ENCODE peak calls at places on chromosomes 6 and 20, in ten cellular contexts. K, Q, A, X, R, Y, W, J, H and D are unnamed samples.
A peak's percentile ranks its signal among the peaks of the same experiment; 100 is the strongest.

GRCh38 chr20:5741089-5741488 is 9.1 kb upstream of the SHLD1 start:
- DNase-seq in Y (no peak), K (no peak), R (no peak), A (no peak), H (no peak), Q (no peak), J (no peak), W (peak; percentile 76), X (peak; percentile 58), D (no peak)

GRCh38 chr20:53513489-53514298 is 79.9 kb downstream of the ZNF217 start:
- DNase-seq in Q (no peak), A (no peak), R (no peak), W (no peak), Y (no peak), J (no peak), K (no peak), X (no peak), H (no peak), D (no peak)

GRCh38 chr6:105469951-105470350 is 67.1 kb upstream of the PREP start:
- DNase-seq in Q (no peak), K (no peak), X (no peak), W (no peak), J (no peak), H (no peak), Y (no peak), R (no peak), A (no peak), D (no peak)

GRCh38 chr20:33401042-33401921 is at the start of gene CDK5RAP1:
- DNase-seq in H (peak; percentile 90), R (peak; percentile 86), J (peak; percentile 89), Y (peak; percentile 84), W (peak; percentile 93), Q (peak; percentile 95), A (peak; percentile 87), X (peak; percentile 87), K (peak; percentile 90), D (peak; percentile 87)

GRCh38 chr6:38570750-38571149 is 69.0 kb downstream of the BTBD9 start:
- DNase-seq in K (no peak), X (no peak), Y (no peak), R (no peak), J (no peak), W (peak; percentile 40), A (no peak), Q (no peak), H (peak; percentile 58), D (no peak)

GRCh38 chr6:106216527-106216926 is 109.0 kb downstream of the ATG5 start:
- DNase-seq in Q (no peak), X (no peak), J (no peak), R (no peak), A (no peak), H (no peak), W (no peak), Y (no peak), K (no peak), D (no peak)

GRCh38 chr6:27059621-27060425 is 187.7 kb upstream of the PRSS16 start:
- DNase-seq in Y (no peak), X (no peak), W (peak; percentile 20), J (no peak), K (no peak), A (no peak), Q (no peak), H (no peak), R (no peak), D (no peak)

GRCh38 chr6:125120054-125120590 is 33.5 kb upstream of the TPD52L1 start:
- DNase-seq in Y (no peak), J (no peak), Q (no peak), H (no peak), W (no peak), K (no peak), X (no peak), A (no peak), R (no peak), D (no peak)

GRCh38 chr20:63315240-63315981 is 22.4 kb downstream of the COL20A1 start:
- DNase-seq in Y (no peak), X (no peak), H (no peak), Q (peak; percentile 83), J (no peak), K (peak; percentile 30), W (no peak), R (no peak), A (no peak), D (no peak)

GRCh38 chr20:62795023-62795761 is 1.1 kb upstream of the MRGBP start:
- DNase-seq in Y (peak; percentile 42), J (no peak), R (peak; percentile 77), A (peak; percentile 20), X (peak; percentile 65), Q (peak; percentile 93), W (peak; percentile 49), H (peak; percentile 66), K (peak; percentile 67), D (peak; percentile 76)

GRCh38 chr6:100088009-100088408 is 94.0 kb upstream of the MCHR2 start:
- DNase-seq in H (no peak), Q (no peak), W (peak; percentile 73), A (no peak), K (no peak), X (no peak), R (no peak), J (no peak), Y (no peak), D (no peak)

GRCh38 chr6:45991189-45991588 is 24.5 kb downstream of the CLIC5 start:
- DNase-seq in W (no peak), J (no peak), R (no peak), X (no peak), K (no peak), Y (no peak), H (no peak), Q (no peak), A (no peak), D (peak; percentile 56)

GRCh38 chr6:12343440-12344162 is 53.4 kb downstream of the EDN1 start:
- DNase-seq in R (no peak), A (peak; percentile 69), H (peak; percentile 18), Q (no peak), W (peak; percentile 44), Y (no peak), J (no peak), X (no peak), K (no peak), D (no peak)

DNA sequence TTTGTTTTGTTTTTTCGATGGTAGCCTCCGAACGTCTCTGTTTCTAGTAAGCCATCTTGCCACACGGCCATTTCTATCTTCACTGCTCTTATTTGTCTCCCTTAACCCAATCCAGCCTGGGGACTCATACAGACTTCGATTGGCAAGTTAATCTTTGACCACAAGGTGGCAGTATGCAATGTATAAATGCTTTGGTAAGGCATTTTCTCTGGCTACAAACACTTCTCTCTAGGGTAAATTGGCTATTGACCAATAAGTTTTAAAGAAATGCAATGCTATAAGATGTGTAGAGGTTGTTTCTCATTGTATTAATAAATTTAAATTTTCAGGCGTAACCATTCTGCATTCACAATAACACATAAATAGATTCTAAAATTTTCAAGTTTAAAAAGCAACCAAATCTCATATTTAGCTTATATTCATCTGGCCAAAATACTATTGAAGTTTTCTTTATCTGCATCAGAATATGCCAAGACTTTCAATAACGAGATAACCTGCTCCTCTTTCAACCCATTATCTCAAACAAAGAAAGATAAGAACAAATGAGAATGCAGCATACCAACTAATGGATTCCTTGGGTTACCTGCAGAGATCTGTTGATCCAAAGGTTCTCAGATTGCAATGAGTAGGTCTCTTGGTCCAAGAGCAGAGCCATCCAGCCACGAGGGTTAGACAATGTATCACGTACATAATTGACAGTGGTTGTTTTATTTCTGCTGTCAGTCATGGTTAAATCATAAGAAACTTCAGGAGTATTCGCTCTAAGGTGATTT is 231.9 kb downstream of the PKHD1 start:
- DNase-seq in W (peak; percentile 67), H (peak; percentile 32), Y (peak; percentile 59), R (no peak), X (peak; percentile 64), K (no peak), A (peak; percentile 49), Q (no peak), J (no peak), D (peak; percentile 86)
- TF ChIP-seq CTCF in W (peak; percentile 61), H (peak; percentile 35), Y (peak; percentile 35), R (peak; percentile 66), X (peak; percentile 66), K (peak; percentile 67), A (peak; percentile 57), Q (no peak), J (peak; percentile 18), D (peak; percentile 71)

GRCh38 chr6:134169881-134170486 is 117.6 kb upstream of the SLC2A12 start:
- DNase-seq in Y (no peak), A (no peak), W (peak; percentile 32), R (no peak), J (no peak), X (no peak), H (no peak), Q (no peak), K (no peak), D (no peak)
- H3K36me3 ChIP-seq in Y (peaks cover 18% of the 10 kb centered on the region), A (peaks cover 68% of the 10 kb centered on the region), W (peaks cover 57% of the 10 kb centered on the region), R (peaks cover 11% of the 10 kb centered on the region), J (peaks cover 18% of the 10 kb centered on the region), X (peaks cover 38% of the 10 kb centered on the region), H (peaks cover 26% of the 10 kb centered on the region), Q (peaks cover 61% of the 10 kb centered on the region), K (peaks cover 64% of the 10 kb centered on the region), D (peaks cover 5% of the 10 kb centered on the region)

GRCh38 chr20:54920491-54920890 is 445.1 kb downstream of the DOK5 start:
- DNase-seq in J (no peak), A (no peak), Q (no peak), X (no peak), Y (no peak), W (no peak), R (no peak), H (no peak), K (no peak), D (no peak)

GRCh38 chr20:54909702-54910101 is 434.3 kb downstream of the DOK5 start:
- DNase-seq in Y (no peak), W (no peak), A (no peak), H (no peak), J (no peak), R (no peak), X (no peak), K (no peak), Q (no peak), D (no peak)

GRCh38 chr20:54914995-54915394 is 439.6 kb downstream of the DOK5 start:
- DNase-seq in W (no peak), Y (no peak), A (no peak), X (no peak), H (no peak), J (no peak), Q (no peak), R (no peak), K (no peak), D (no peak)
- TF ChIP-seq CTCF in W (no peak), Y (no peak), A (no peak), X (no peak), H (no peak), J (no peak), Q (no peak), R (no peak), K (no peak), D (no peak)

GRCh38 chr20:38892091-38892981 is 33.9 kb upstream of the FAM83D start:
- DNase-seq in X (no peak), A (no peak), Y (no peak), W (no peak), J (no peak), R (no peak), Q (peak; percentile 69), H (no peak), K (no peak), D (no peak)
- H3K36me3 ChIP-seq in X (no peaks in the 10 kb centered on the region), A (no peaks in the 10 kb centered on the region), Y (no peaks in the 10 kb centered on the region), W (no peaks in the 10 kb centered on the region), J (no peaks in the 10 kb centered on the region), R (no peaks in the 10 kb centered on the region), Q (peaks cover 61% of the 10 kb centered on the region), H (peaks cover 27% of the 10 kb centered on the region), K (no peaks in the 10 kb centered on the region), D (no peaks in the 10 kb centered on the region)

GRCh38 chr6:116011096-116011401 is 49.6 kb downstream of the FRK start:
- DNase-seq in R (no peak), J (no peak), Y (no peak), A (no peak), Q (no peak), K (no peak), W (no peak), X (no peak), H (no peak), D (no peak)
- TF ChIP-seq CTCF in R (no peak), J (no peak), Y (no peak), A (no peak), Q (no peak), K (no peak), W (no peak), X (no peak), H (no peak), D (no peak)